ENCODE peak calls at places on chromosomes 4 and X, in four cellular contexts. R, K, W and J are unnamed samples.

GRCh38 chr4:5746829-5747745 is 36.1 kb downstream of the EVC start:
- DNase-seq in W (no peak), K (no peak), R (no peak), J (no peak)

GRCh38 chr4:86891785-86892638 is at the start of gene C4orf36:
- DNase-seq in W (no peak), R (peak; percentile 40), K (no peak), J (peak; percentile 75)

GRCh38 chr4:34009951-34010350 is 2234.4 kb downstream of the ARAP2 start:
- DNase-seq in K (no peak), W (no peak), R (no peak), J (no peak)

GRCh38 chr4:70768301-70768948 is 46.7 kb downstream of the RUFY3 start:
- DNase-seq in K (no peak), R (no peak), W (no peak), J (no peak)

GRCh38 chr4:183658362-183659028 is 490 bp downstream of the RWDD4 start:
- DNase-seq in W (no peak), K (peak; percentile 37), R (peak; percentile 40), J (no peak)

GRCh38 chr4:114108869-114109268 is 129.4 kb upstream of the ARSJ start:
- DNase-seq in R (no peak), W (peak; percentile 15), K (peak; percentile 0), J (no peak)

GRCh38 chr4:14110407-14110806 is 482.9 kb upstream of the BOD1L1 start:
- DNase-seq in R (no peak), K (no peak), W (no peak), J (no peak)

GRCh38 chrX:2679534-2680485 is 11.3 kb upstream of the CD99 start:
- DNase-seq in R (no peak), K (no peak), W (no peak), J (no peak)

GRCh38 chr4:12724520-12724919 is 759.6 kb downstream of the RAB28 start:
- DNase-seq in R (peak; percentile 8), W (no peak), K (peak; percentile 3), J (no peak)

GRCh38 chr4:3572363-3572762 is 40.1 kb upstream of the LRPAP1 start:
- DNase-seq in R (no peak), W (no peak), K (no peak), J (no peak)

GRCh38 chrX:38694394-38694793 is 106.9 kb upstream of the MID1IP1 start:
- DNase-seq in R (no peak), W (no peak), K (no peak), J (no peak)

GRCh38 chr4:7281316-7282093 is 89.2 kb downstream of the SORCS2 start:
- DNase-seq in K (no peak), W (no peak), R (no peak), J (no peak)

DNA sequence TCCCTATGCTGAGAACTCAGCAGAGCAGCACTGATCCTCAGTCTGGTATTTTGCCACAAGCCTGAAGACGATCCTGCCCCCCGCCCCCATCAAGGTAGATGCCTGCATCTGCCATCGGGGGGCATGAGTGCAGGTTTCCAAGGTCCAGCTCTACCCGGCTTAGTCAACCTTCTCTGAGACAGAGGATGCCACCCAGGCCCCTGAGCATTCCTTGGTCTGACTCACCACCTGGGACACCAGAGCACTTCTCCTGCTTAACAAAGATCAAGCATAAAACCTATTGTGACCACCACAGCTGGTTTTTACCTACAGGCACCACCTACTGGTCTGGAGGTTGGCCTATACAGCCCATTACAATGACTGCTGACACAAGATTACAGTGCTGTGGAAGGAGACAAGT is 1168.1 kb downstream of the PCDH19 start:
- DNase-seq in K (no peak), W (no peak), R (no peak), J (no peak)
- TF ChIP-seq FOXK2 in K (no peak), W (no peak), R (no peak), J (no peak)

GRCh38 chr4:128974203-128974602 is 119.1 kb downstream of the SCLT1 start:
- DNase-seq in R (no peak), K (no peak), W (no peak), J (no peak)
- TF ChIP-seq TARDBP in R (no peak), K (no peak), W (no peak), J (no peak)

DNA sequence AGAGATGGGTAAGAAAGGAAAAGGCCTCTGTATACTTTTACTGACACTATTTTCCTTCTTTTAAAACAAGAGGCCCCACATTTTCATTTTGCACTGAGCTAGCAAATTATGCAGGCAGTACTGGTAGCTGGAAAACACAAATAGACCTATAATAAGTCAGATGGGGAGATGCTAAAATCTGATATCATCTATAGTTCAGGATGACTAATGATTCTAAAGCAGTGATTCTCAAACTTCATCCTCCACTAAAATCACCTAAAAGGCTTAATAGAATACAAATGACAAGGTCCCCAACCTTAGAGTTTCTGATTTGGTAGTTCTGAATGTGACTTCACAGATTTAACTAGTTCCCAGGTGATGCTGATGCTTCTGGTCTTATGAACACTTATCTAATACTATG is 247.3 kb upstream of the DIPK2B start:
- DNase-seq in W (no peak), R (no peak), K (no peak), J (no peak)
- TF ChIP-seq FOXK2 in W (no peak), R (no peak), K (no peak), J (no peak)

GRCh38 chrX:74461384-74461783 is 40.1 kb downstream of the SLC16A2 start:
- DNase-seq in W (no peak), K (no peak), R (no peak), J (no peak)

GRCh38 chrX:74464722-74465121 is 43.4 kb downstream of the SLC16A2 start:
- DNase-seq in W (no peak), K (no peak), R (no peak), J (no peak)

GRCh38 chrX:74467656-74468055 is 46.4 kb downstream of the SLC16A2 start:
- DNase-seq in W (no peak), K (no peak), R (no peak), J (no peak)

DNA sequence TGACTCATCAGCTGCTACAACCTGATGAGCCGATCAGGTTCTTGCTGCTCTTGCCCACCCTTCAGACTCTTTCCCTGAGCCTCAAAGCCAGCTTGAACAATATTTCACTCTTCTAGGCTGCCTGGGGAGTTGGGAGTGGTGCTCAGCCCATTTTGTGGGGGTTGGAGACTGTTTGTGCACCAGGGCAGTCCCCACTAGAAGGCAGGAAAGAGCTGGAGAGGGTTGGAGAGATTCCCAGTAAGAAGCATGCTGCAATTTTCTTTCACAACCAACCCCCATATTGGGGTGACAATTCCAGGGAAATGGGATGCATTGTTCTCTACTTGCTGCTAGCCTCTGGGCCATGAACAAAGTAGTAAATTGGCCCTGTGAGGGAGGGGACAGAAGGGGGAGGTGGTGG is 44.1 kb downstream of the SLC16A2 start:
- DNase-seq in R (no peak), K (no peak), W (no peak), J (no peak)
- TF ChIP-seq TARDBP in R (no peak), K (no peak), W (no peak), J (no peak)

GRCh38 chrX:104168127-104168526 is 1.9 kb downstream of the FAM199X start:
- DNase-seq in R (no peak), K (no peak), W (no peak), J (no peak)

GRCh38 chrX:104173841-104174240 is 7.6 kb downstream of the FAM199X start:
- DNase-seq in K (no peak), W (no peak), R (no peak), J (no peak)

GRCh38 chrX:104172121-104172520 is 5.9 kb downstream of the FAM199X start:
- DNase-seq in R (no peak), K (no peak), W (no peak), J (no peak)

GRCh38 chrX:104166735-104167436 is 633 bp downstream of the FAM199X start:
- DNase-seq in R (peak; percentile 13), W (no peak), K (no peak), J (no peak)

GRCh38 chrX:104172788-104173187 is 6.5 kb downstream of the FAM199X start:
- DNase-seq in R (peak; percentile 34), K (no peak), W (no peak), J (no peak)
- TF ChIP-seq FOXK2 in R (no peak), K (no peak), W (no peak), J (no peak)

DNA sequence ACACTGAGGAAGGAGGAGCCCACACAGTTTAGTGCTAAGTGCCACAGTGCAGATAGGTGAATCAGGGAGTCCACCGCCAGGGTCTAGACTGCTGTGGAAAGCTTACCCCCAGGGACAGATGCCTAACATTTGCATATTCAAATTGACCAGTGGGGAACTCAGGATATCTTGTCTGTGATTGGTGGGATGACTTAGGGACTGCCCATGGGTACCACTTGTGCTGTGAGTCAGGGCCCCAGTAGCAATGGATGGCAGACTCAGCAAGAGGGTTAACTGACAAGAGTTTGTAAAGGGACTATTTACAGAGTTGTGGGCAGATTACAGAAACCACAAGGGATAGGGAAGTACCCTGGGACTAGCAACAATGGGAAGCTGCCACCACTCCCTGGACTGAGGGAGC is 282.1 kb downstream of the BCOR start:
- DNase-seq in K (no peak), W (no peak), R (peak; percentile 57), J (no peak)
- TF ChIP-seq TARDBP in K (no peak), W (no peak), R (no peak), J (no peak)

GRCh38 chr4:152605641-152606304 is 69.9 kb upstream of the FBXW7 start:
- DNase-seq in W (no peak), K (no peak), R (no peak), J (no peak)
- TF ChIP-seq FOXK2 in W (no peak), K (no peak), R (no peak), J (no peak)